ENCODE peak calls at places on chromosome 22, in ten cellular contexts. L is substantia nigra, J is H9, Z is tibial nerve, N is GM03348, C is astrocyte of the hippocampus, U is T-cell, K is foreskin fibroblast, I is amygdala, S is HFFc6. R is an unnamed sample.
A peak's percentile ranks its signal among the peaks of the same experiment; 100 is the strongest.

GRCh38 chr22:44884968-44885805 is 124.6 kb downstream of the PHF21B start:
- DNase-seq in I (no peak), K (no peak), L (no peak), N (no peak), J (no peak), Z (no peak), S (no peak), C (peak; percentile 59), U (no peak), R (no peak)

GRCh38 chr22:18091478-18091877 is 13.7 kb downstream of the PEX26 start:
- DNase-seq in K (no peak), I (no peak), C (no peak), U (no peak), Z (no peak), S (no peak), L (no peak), J (no peak), N (no peak), R (no peak)

GRCh38 chr22:35892192-35892591 is 136.4 kb downstream of the RBFOX2 start:
- DNase-seq in Z (no peak), N (peak; percentile 67), K (peak; percentile 67), U (no peak), J (no peak), L (no peak), C (peak; percentile 75), S (peak; percentile 49), I (no peak), R (peak; percentile 31)

GRCh38 chr22:28172948-28173360 is 253.9 kb upstream of the PITPNB start:
- DNase-seq in U (no peak), S (peak; percentile 57), I (no peak), J (no peak), Z (no peak), K (no peak), L (no peak), N (no peak), C (no peak), R (peak; percentile 23)

GRCh38 chr22:22520020-22520656 is at the start of gene ZNF280A:
- DNase-seq in C (no peak), N (peak; percentile 13), J (peak; percentile 44), U (no peak), Z (no peak), S (no peak), I (no peak), K (peak; percentile 7), L (no peak), R (no peak)

GRCh38 chr22:31278643-31279326 is 13.5 kb downstream of the PIK3IP1 start:
- DNase-seq in C (no peak), I (no peak), N (no peak), J (no peak), L (no peak), U (peak; percentile 47), Z (no peak), K (no peak), S (no peak), R (no peak)

GRCh38 chr22:47213571-47214230 is 451.3 kb downstream of the TBC1D22A start:
- DNase-seq in N (peak; percentile 77), U (peak; percentile 42), K (peak; percentile 3), C (peak; percentile 21), L (no peak), S (no peak), J (peak; percentile 40), I (no peak), Z (no peak), R (no peak)

GRCh38 chr22:36325163-36326031 is 62.4 kb downstream of the MYH9 start:
- DNase-seq in Z (no peak), J (no peak), C (peak; percentile 96), N (peak; percentile 68), U (no peak), I (no peak), K (peak; percentile 60), L (no peak), S (peak; percentile 82), R (peak; percentile 31)

GRCh38 chr22:20439928-20440575 is 2.4 kb upstream of the SCARF2 start:
- DNase-seq in S (no peak), Z (no peak), C (no peak), J (no peak), I (no peak), U (no peak), K (no peak), N (no peak), L (no peak), R (no peak)

GRCh38 chr22:50314455-50315288 is 7.2 kb upstream of the PLXNB2 start:
- DNase-seq in L (no peak), N (no peak), S (no peak), C (no peak), I (no peak), Z (no peak), K (no peak), J (peak; percentile 61), U (peak; percentile 60), R (no peak)

GRCh38 chr22:50072714-50073538 is 12.3 kb downstream of the MLC1 start:
- DNase-seq in K (no peak), C (no peak), L (no peak), Z (no peak), U (no peak), J (no peak), S (no peak), I (no peak), N (no peak), R (no peak)